ENCODE peak calls at places on chromosomes 6 and 20, in eight cellular contexts. B is A549, M is stomach, Q is IMR-90, G is uterus, O is ovary, U is spleen, V is esophagus squamous epithelium. D is an unnamed sample.

GRCh38 chr6:5059036-5059896 is 25.9 kb upstream of the PPP1R3G start:
- DNase-seq in B (no peak), M (no peak), Q (no peak), G (no peak), O (no peak), U (no peak), V (no peak), D (no peak)

GRCh38 chr6:32148289-32148688 is 3.5 kb downstream of the PRRT1 start:
- DNase-seq in B (no peak), M (no peak), Q (no peak), G (no peak), O (no peak), U (peak; percentile 51), V (no peak), D (no peak)

GRCh38 chr6:18148304-18149025 is 6.4 kb downstream of the TPMT start:
- DNase-seq in B (no peak), M (no peak), Q (peak; percentile 91), G (peak; percentile 43), O (no peak), U (no peak), V (no peak), D (no peak)

GRCh38 chr6:155215906-155216305 is 47.9 kb upstream of the CLDN20 start:
- DNase-seq in B (no peak), M (no peak), Q (no peak), G (no peak), O (no peak), U (no peak), V (no peak), D (no peak)

GRCh38 chr6:153595903-153596302 is 443.1 kb upstream of the OPRM1 start:
- DNase-seq in B (no peak), M (no peak), Q (no peak), G (no peak), O (no peak), U (no peak), V (no peak), D (no peak)

GRCh38 chr20:64254571-64255360 is 782 bp upstream of the PCMTD2 start:
- DNase-seq in B (no peak), M (no peak), Q (no peak), G (no peak), O (peak; percentile 24), U (peak; percentile 79), V (no peak), D (peak; percentile 11)

GRCh38 chr20:64186071-64186598 is 21.9 kb downstream of the MYT1 start:
- DNase-seq in B (no peak), M (no peak), Q (no peak), G (no peak), O (no peak), U (no peak), V (no peak), D (no peak)

GRCh38 chr6:35610830-35611229 is 77.9 kb downstream of the FKBP5 start:
- DNase-seq in B (no peak), M (no peak), Q (no peak), G (no peak), O (no peak), U (no peak), V (no peak), D (peak; percentile 91)

GRCh38 chr6:67717281-67717680 is 917.8 kb upstream of the ADGRB3 start:
- DNase-seq in B (no peak), M (no peak), Q (no peak), G (no peak), O (no peak), U (no peak), V (no peak), D (no peak)

GRCh38 chr6:30556714-30556963 is 350 bp upstream of the GNL1 start:
- DNase-seq in B (no peak), M (peak; percentile 89), Q (no peak), G (no peak), O (no peak), U (peak; percentile 96), V (peak; percentile 78), D (peak; percentile 86)
- TF ChIP-seq POLR2A in B (no peak), M (no peak), Q (no peak), G (no peak), O (no peak), U (no peak), V (no peak), D (no peak)

DNA sequence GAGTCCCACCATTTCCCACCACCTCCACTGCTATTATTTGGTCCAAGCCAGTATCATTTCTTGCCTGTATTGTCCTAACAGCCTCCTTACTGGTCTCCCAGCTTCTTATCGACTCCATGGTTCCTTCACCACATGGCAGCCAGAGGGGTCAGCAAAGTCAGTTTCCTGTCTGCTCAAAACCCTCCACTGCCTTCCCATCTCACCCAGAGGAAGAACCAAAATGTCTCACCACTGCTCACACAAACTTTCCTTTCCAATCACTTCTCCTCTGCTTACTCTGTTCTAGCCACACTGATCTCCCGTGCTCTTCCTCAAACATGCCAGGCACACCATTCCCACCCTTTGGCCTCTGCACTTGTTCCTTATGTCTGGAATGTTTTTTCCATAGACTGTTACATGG is 39.7 kb downstream of the BCL2L1 start:
- DNase-seq in B (no peak), M (no peak), Q (no peak), G (no peak), O (no peak), U (no peak), V (no peak), D (no peak)
- H3K4me1 ChIP-seq in B (peaks cover 99% of the 10 kb centered on the region), M (peaks cover 84% of the 10 kb centered on the region), Q (peaks cover 15% of the 10 kb centered on the region), G (no peaks in the 10 kb centered on the region), O (peaks cover 14% of the 10 kb centered on the region), U (peaks cover 96% of the 10 kb centered on the region), V (peaks cover 79% of the 10 kb centered on the region), D (peaks cover 69% of the 10 kb centered on the region)

GRCh38 chr6:158867381-158868121 is 48.4 kb upstream of the EZR start:
- DNase-seq in B (no peak), M (peak; percentile 38), Q (no peak), G (no peak), O (no peak), U (no peak), V (no peak), D (no peak)

GRCh38 chr6:158868122-158868480 is 48.9 kb upstream of the EZR start:
- DNase-seq in B (no peak), M (no peak), Q (no peak), G (no peak), O (no peak), U (no peak), V (no peak), D (no peak)

GRCh38 chr6:158869604-158870417 is 50.6 kb upstream of the EZR start:
- DNase-seq in B (peak; percentile 96), M (peak; percentile 96), Q (peak; percentile 95), G (peak; percentile 79), O (peak; percentile 90), U (peak; percentile 96), V (peak; percentile 91), D (peak; percentile 87)

GRCh38 chr6:158870418-158870957 is 51.3 kb upstream of the EZR start:
- DNase-seq in B (no peak), M (no peak), Q (no peak), G (no peak), O (no peak), U (no peak), V (no peak), D (no peak)

GRCh38 chr6:158869010-158869603 is 49.9 kb upstream of the EZR start:
- DNase-seq in B (peak; percentile 47), M (no peak), Q (no peak), G (no peak), O (no peak), U (no peak), V (no peak), D (no peak)
- TF ChIP-seq POLR2A in B (no peak), M (no peak), Q (no peak), G (no peak), O (no peak), U (peak; percentile 26), V (peak; percentile 17), D (no peak)

DNA sequence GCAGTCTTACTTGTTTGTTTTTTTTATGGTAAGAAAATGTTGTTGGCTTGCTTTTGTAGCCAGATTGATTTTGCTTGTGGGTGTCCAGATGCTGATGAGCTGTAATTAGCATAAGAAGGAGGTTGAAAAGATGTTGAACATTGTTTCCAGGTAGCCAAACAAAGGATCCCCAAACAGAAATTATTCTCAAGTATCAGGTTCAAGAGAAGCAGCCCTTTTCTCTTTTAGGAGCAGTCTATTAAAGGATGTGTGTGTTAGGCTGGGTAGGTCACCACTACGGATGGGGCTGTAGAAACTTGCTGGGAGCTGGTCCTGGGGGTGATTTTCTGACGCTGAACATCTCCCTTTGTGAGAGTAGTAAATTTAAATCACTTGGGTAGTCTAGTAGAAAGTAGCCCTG is 86.9 kb upstream of the VSTM2L start:
- DNase-seq in B (no peak), M (no peak), Q (no peak), G (no peak), O (no peak), U (no peak), V (no peak), D (no peak)
- H3K4me1 ChIP-seq in B (no peaks in the 10 kb centered on the region), M (peaks cover 14% of the 10 kb centered on the region), Q (no peaks in the 10 kb centered on the region), G (no peaks in the 10 kb centered on the region), O (no peaks in the 10 kb centered on the region), U (no peaks in the 10 kb centered on the region), V (no peaks in the 10 kb centered on the region), D (no peaks in the 10 kb centered on the region)

GRCh38 chr20:6041808-6042265 is 12.0 kb downstream of the LRRN4 start:
- DNase-seq in B (no peak), M (no peak), Q (no peak), G (no peak), O (no peak), U (no peak), V (no peak), D (no peak)
- TF ChIP-seq POLR2A in B (no peak), M (no peak), Q (no peak), G (no peak), O (no peak), U (no peak), V (no peak), D (no peak)

DNA sequence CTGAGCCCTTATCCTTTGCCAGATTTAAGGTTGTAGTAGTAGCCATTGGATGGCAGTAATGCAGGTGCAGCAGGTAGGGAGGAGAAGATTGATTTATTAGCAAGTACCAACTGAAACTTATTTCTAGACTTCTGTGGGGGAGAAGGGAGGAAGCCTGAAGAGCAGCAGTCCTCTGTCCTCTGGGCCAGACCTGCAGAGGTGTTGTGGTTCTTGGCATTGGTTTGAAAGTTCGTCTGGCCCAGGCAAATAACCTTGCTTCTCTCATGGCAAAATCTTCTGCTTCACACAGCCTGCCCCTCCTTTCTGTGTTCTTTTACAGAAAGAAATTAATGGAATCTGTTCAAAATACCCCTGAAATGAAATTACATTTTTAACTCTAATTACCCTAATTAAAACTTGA is 24.5 kb downstream of the RALY start:
- DNase-seq in B (no peak), M (no peak), Q (no peak), G (no peak), O (no peak), U (no peak), V (no peak), D (no peak)
- H3K4me1 ChIP-seq in B (peaks cover 20% of the 10 kb centered on the region), M (peaks cover 82% of the 10 kb centered on the region), Q (peaks cover 16% of the 10 kb centered on the region), G (no peaks in the 10 kb centered on the region), O (peaks cover 10% of the 10 kb centered on the region), U (peaks cover 81% of the 10 kb centered on the region), V (peaks cover 92% of the 10 kb centered on the region), D (peaks cover 73% of the 10 kb centered on the region)

D was measured in gastrocnemius medialis.